ENCODE peak calls at places on chromosomes 2 and 18, in eight cellular contexts. One of them, this sample, is unnamed.

GRCh38 chr2:106078091-106078490 is 116.0 kb downstream of the UXS1 start:
- DNase-seq in IMR-90: no peak
- DNase-seq in hepatocyte: no peak
- DNase-seq in epithelial cell of esophagus: no peak
- DNase-seq in PC-3: no peak
- DNase-seq in astrocyte of the cerebellum: no peak
- DNase-seq in astrocyte of the spinal cord: no peak
- DNase-seq in ovary: no peak
- DNase-seq in this sample: no peak

GRCh38 chr18:58491773-58492752 is 136.8 kb downstream of the ALPK2 start:
- DNase-seq in IMR-90: no peak
- DNase-seq in hepatocyte: no peak
- DNase-seq in epithelial cell of esophagus: no peak
- DNase-seq in PC-3: no peak
- DNase-seq in astrocyte of the cerebellum: no peak
- DNase-seq in astrocyte of the spinal cord: no peak
- DNase-seq in ovary: no peak
- DNase-seq in this sample: no peak

GRCh38 chr2:66563473-66563872 is 128.5 kb downstream of the MEIS1 start:
- DNase-seq in IMR-90: no peak
- DNase-seq in hepatocyte: no peak
- DNase-seq in epithelial cell of esophagus: no peak
- DNase-seq in PC-3: no peak
- DNase-seq in astrocyte of the cerebellum: no peak
- DNase-seq in astrocyte of the spinal cord: no peak
- DNase-seq in ovary: no peak
- DNase-seq in this sample: peak

GRCh38 chr2:216775043-216775453 is 79.7 kb upstream of the IGFBP5 start:
- DNase-seq in IMR-90: peak
- DNase-seq in hepatocyte: peak
- DNase-seq in epithelial cell of esophagus: peak
- DNase-seq in PC-3: peak
- DNase-seq in astrocyte of the cerebellum: peak
- DNase-seq in astrocyte of the spinal cord: peak
- DNase-seq in ovary: no peak
- DNase-seq in this sample: peak

GRCh38 chr2:890214-890613 is 60.4 kb upstream of the SNTG2 start:
- DNase-seq in IMR-90: no peak
- DNase-seq in hepatocyte: no peak
- DNase-seq in epithelial cell of esophagus: no peak
- DNase-seq in PC-3: no peak
- DNase-seq in astrocyte of the cerebellum: no peak
- DNase-seq in astrocyte of the spinal cord: no peak
- DNase-seq in ovary: no peak
- DNase-seq in this sample: no peak

GRCh38 chr2:174198846-174199564 is 49.3 kb downstream of the OLA1 start:
- DNase-seq in IMR-90: peak
- DNase-seq in hepatocyte: no peak
- DNase-seq in epithelial cell of esophagus: peak
- DNase-seq in PC-3: peak
- DNase-seq in astrocyte of the cerebellum: no peak
- DNase-seq in astrocyte of the spinal cord: no peak
- DNase-seq in ovary: no peak
- DNase-seq in this sample: peak

GRCh38 chr18:78913395-78913794 is 66.2 kb upstream of the SALL3 start:
- DNase-seq in IMR-90: no peak
- DNase-seq in hepatocyte: no peak
- DNase-seq in epithelial cell of esophagus: no peak
- DNase-seq in PC-3: no peak
- DNase-seq in astrocyte of the cerebellum: no peak
- DNase-seq in astrocyte of the spinal cord: no peak
- DNase-seq in ovary: no peak
- DNase-seq in this sample: no peak

GRCh38 chr2:43942881-43943280 is 52.9 kb downstream of the LRPPRC start:
- DNase-seq in IMR-90: no peak
- DNase-seq in hepatocyte: no peak
- DNase-seq in epithelial cell of esophagus: no peak
- DNase-seq in PC-3: no peak
- DNase-seq in astrocyte of the cerebellum: no peak
- DNase-seq in astrocyte of the spinal cord: no peak
- DNase-seq in ovary: no peak
- DNase-seq in this sample: no peak

GRCh38 chr2:30134582-30134981 is 12.2 kb upstream of the YPEL5 start:
- DNase-seq in IMR-90: no peak
- DNase-seq in hepatocyte: no peak
- DNase-seq in epithelial cell of esophagus: no peak
- DNase-seq in PC-3: no peak
- DNase-seq in astrocyte of the cerebellum: no peak
- DNase-seq in astrocyte of the spinal cord: no peak
- DNase-seq in ovary: no peak
- DNase-seq in this sample: no peak

GRCh38 chr2:10559101-10559500 is 111.0 kb upstream of the ODC1 start:
- DNase-seq in IMR-90: no peak
- DNase-seq in hepatocyte: no peak
- DNase-seq in epithelial cell of esophagus: no peak
- DNase-seq in PC-3: no peak
- DNase-seq in astrocyte of the cerebellum: no peak
- DNase-seq in astrocyte of the spinal cord: no peak
- DNase-seq in ovary: no peak
- DNase-seq in this sample: no peak

GRCh38 chr18:7269903-7270302 is 39.0 kb downstream of the LRRC30 start:
- DNase-seq in IMR-90: no peak
- DNase-seq in hepatocyte: no peak
- DNase-seq in epithelial cell of esophagus: no peak
- DNase-seq in PC-3: no peak
- DNase-seq in astrocyte of the cerebellum: no peak
- DNase-seq in astrocyte of the spinal cord: no peak
- DNase-seq in ovary: no peak
- DNase-seq in this sample: no peak

GRCh38 chr18:7273301-7273911 is 42.5 kb downstream of the LRRC30 start:
- DNase-seq in IMR-90: peak
- DNase-seq in hepatocyte: peak
- DNase-seq in epithelial cell of esophagus: peak
- DNase-seq in PC-3: peak
- DNase-seq in astrocyte of the cerebellum: no peak
- DNase-seq in astrocyte of the spinal cord: peak
- DNase-seq in ovary: peak
- DNase-seq in this sample: peak

GRCh38 chr18:7272268-7273049 is 41.6 kb downstream of the LRRC30 start:
- DNase-seq in IMR-90: peak
- DNase-seq in hepatocyte: peak
- DNase-seq in epithelial cell of esophagus: peak
- DNase-seq in PC-3: peak
- DNase-seq in astrocyte of the cerebellum: peak
- DNase-seq in astrocyte of the spinal cord: peak
- DNase-seq in ovary: peak
- DNase-seq in this sample: peak
- H3K4me3 ChIP-seq in IMR-90: no peak
- H3K4me3 ChIP-seq in hepatocyte: no peak
- H3K4me3 ChIP-seq in epithelial cell of esophagus: no peak
- H3K4me3 ChIP-seq in PC-3: no peak
- H3K4me3 ChIP-seq in astrocyte of the cerebellum: no peak
- H3K4me3 ChIP-seq in astrocyte of the spinal cord: no peak
- H3K4me3 ChIP-seq in ovary: no peak
- H3K4me3 ChIP-seq in this sample: peak

GRCh38 chr2:61694312-61695274 is 156.4 kb upstream of the XPO1 start:
- DNase-seq in IMR-90: peak
- DNase-seq in hepatocyte: peak
- DNase-seq in epithelial cell of esophagus: peak
- DNase-seq in PC-3: peak
- DNase-seq in astrocyte of the cerebellum: peak
- DNase-seq in astrocyte of the spinal cord: peak
- DNase-seq in ovary: peak
- DNase-seq in this sample: peak
- TF ChIP-seq CTCF in IMR-90: peak
- TF ChIP-seq CTCF in hepatocyte: peak
- TF ChIP-seq CTCF in epithelial cell of esophagus: no peak
- TF ChIP-seq CTCF in PC-3: peak
- TF ChIP-seq CTCF in astrocyte of the cerebellum: peak
- TF ChIP-seq CTCF in astrocyte of the spinal cord: peak
- TF ChIP-seq CTCF in ovary: no peak
- TF ChIP-seq CTCF in this sample: peak

GRCh38 chr2:240603846-240604245 is 17.3 kb downstream of the CAPN10 start:
- DNase-seq in IMR-90: no peak
- DNase-seq in hepatocyte: no peak
- DNase-seq in epithelial cell of esophagus: no peak
- DNase-seq in PC-3: no peak
- DNase-seq in astrocyte of the cerebellum: no peak
- DNase-seq in astrocyte of the spinal cord: no peak
- DNase-seq in ovary: peak
- DNase-seq in this sample: no peak

GRCh38 chr2:240604291-240604938 is 17.9 kb downstream of the CAPN10 start:
- DNase-seq in IMR-90: peak
- DNase-seq in hepatocyte: peak
- DNase-seq in epithelial cell of esophagus: no peak
- DNase-seq in PC-3: peak
- DNase-seq in astrocyte of the cerebellum: no peak
- DNase-seq in astrocyte of the spinal cord: peak
- DNase-seq in ovary: peak
- DNase-seq in this sample: peak

GRCh38 chr2:240603081-240603835 is 16.7 kb downstream of the CAPN10 start:
- DNase-seq in IMR-90: no peak
- DNase-seq in hepatocyte: no peak
- DNase-seq in epithelial cell of esophagus: no peak
- DNase-seq in PC-3: no peak
- DNase-seq in astrocyte of the cerebellum: no peak
- DNase-seq in astrocyte of the spinal cord: no peak
- DNase-seq in ovary: peak
- DNase-seq in this sample: no peak

GRCh38 chr2:240605867-240606743 is 19.2 kb upstream of the GPR35 start:
- DNase-seq in IMR-90: no peak
- DNase-seq in hepatocyte: no peak
- DNase-seq in epithelial cell of esophagus: no peak
- DNase-seq in PC-3: no peak
- DNase-seq in astrocyte of the cerebellum: no peak
- DNase-seq in astrocyte of the spinal cord: no peak
- DNase-seq in ovary: peak
- DNase-seq in this sample: no peak

GRCh38 chr2:240604939-240605716 is 18.6 kb downstream of the CAPN10 start:
- DNase-seq in IMR-90: no peak
- DNase-seq in hepatocyte: peak
- DNase-seq in epithelial cell of esophagus: no peak
- DNase-seq in PC-3: no peak
- DNase-seq in astrocyte of the cerebellum: no peak
- DNase-seq in astrocyte of the spinal cord: no peak
- DNase-seq in ovary: peak
- DNase-seq in this sample: no peak
- H3K4me3 ChIP-seq in IMR-90: no peak
- H3K4me3 ChIP-seq in hepatocyte: no peak
- H3K4me3 ChIP-seq in epithelial cell of esophagus: no peak
- H3K4me3 ChIP-seq in PC-3: no peak
- H3K4me3 ChIP-seq in astrocyte of the cerebellum: no peak
- H3K4me3 ChIP-seq in astrocyte of the spinal cord: no peak
- H3K4me3 ChIP-seq in ovary: peak
- H3K4me3 ChIP-seq in this sample: no peak

GRCh38 chr2:70570041-70570661 is 16.5 kb upstream of the TGFA start:
- DNase-seq in IMR-90: no peak
- DNase-seq in hepatocyte: peak
- DNase-seq in epithelial cell of esophagus: peak
- DNase-seq in PC-3: peak
- DNase-seq in astrocyte of the cerebellum: no peak
- DNase-seq in astrocyte of the spinal cord: no peak
- DNase-seq in ovary: no peak
- DNase-seq in this sample: no peak
- TF ChIP-seq CTCF in IMR-90: no peak
- TF ChIP-seq CTCF in hepatocyte: no peak
- TF ChIP-seq CTCF in epithelial cell of esophagus: no peak
- TF ChIP-seq CTCF in PC-3: no peak
- TF ChIP-seq CTCF in astrocyte of the cerebellum: no peak
- TF ChIP-seq CTCF in astrocyte of the spinal cord: no peak
- TF ChIP-seq CTCF in ovary: no peak
- TF ChIP-seq CTCF in this sample: no peak

This sample was measured in fibroblast of villous mesenchyme.